ENCODE peak calls at places on chromosomes 16 and 17, in six cellular contexts. F, P, I, Q, V and M are unnamed samples.

GRCh38 chr17:56937688-56938087 is 23.2 kb downstream of the COIL start:
- DNase-seq in F (no peak), P (no peak), I (no peak), Q (peak), V (no peak), M (no peak)

GRCh38 chr17:39996789-39997188 is 16.2 kb downstream of the PSMD3 start:
- DNase-seq in F (no peak), P (no peak), I (no peak), Q (peak), V (no peak), M (no peak)

GRCh38 chr16:3726021-3726687 is 8.8 kb upstream of the TRAP1 start:
- DNase-seq in F (no peak), P (no peak), I (no peak), Q (no peak), V (no peak), M (no peak)

GRCh38 chr17:4307179-4307930 is 43.6 kb upstream of the ANKFY1 start:
- DNase-seq in F (no peak), P (no peak), I (no peak), Q (no peak), V (no peak), M (no peak)

GRCh38 chr17:3959295-3959899 is 4.8 kb downstream of the ATP2A3 start:
- DNase-seq in F (no peak), P (no peak), I (no peak), Q (peak), V (peak), M (no peak)

GRCh38 chr16:23156110-23156509 is 6.9 kb upstream of the USP31 start:
- DNase-seq in F (no peak), P (no peak), I (no peak), Q (no peak), V (no peak), M (no peak)

GRCh38 chr16:709651-710499 is 4.3 kb upstream of the FBXL16 start:
- DNase-seq in F (no peak), P (no peak), I (no peak), Q (peak), V (no peak), M (no peak)

GRCh38 chr17:16491703-16492612 is at the start of gene LRRC75A:
- DNase-seq in F (peak), P (no peak), I (peak), Q (peak), V (no peak), M (peak)

GRCh38 chr16:68825427-68825826 is 17.9 kb upstream of the TANGO6 start:
- DNase-seq in F (no peak), P (no peak), I (no peak), Q (no peak), V (peak), M (no peak)

GRCh38 chr17:213286-214105 is 32.0 kb upstream of the DOC2B start:
- DNase-seq in F (no peak), P (no peak), I (no peak), Q (no peak), V (no peak), M (no peak)

GRCh38 chr17:61488878-61489718 is 36.9 kb downstream of the TBX4 start:
- DNase-seq in F (no peak), P (no peak), I (no peak), Q (no peak), V (peak), M (no peak)

GRCh38 chr17:50206604-50207293 is 5.3 kb upstream of the COL1A1 start:
- DNase-seq in F (no peak), P (no peak), I (peak), Q (peak), V (no peak), M (peak)

GRCh38 chr17:78300962-78301820 is 58.7 kb downstream of the SOCS3 start:
- DNase-seq in F (no peak), P (no peak), I (no peak), Q (no peak), V (no peak), M (no peak)

GRCh38 chr16:64047207-64047606 is 1074.7 kb downstream of the CDH11 start:
- DNase-seq in F (no peak), P (no peak), I (no peak), Q (no peak), V (no peak), M (no peak)

GRCh38 chr16:66326995-66327513 is 39.4 kb upstream of the CDH5 start:
- DNase-seq in F (no peak), P (no peak), I (no peak), Q (peak), V (peak), M (no peak)

GRCh38 chr16:70250748-70251650 is 741 bp downstream of the EXOSC6 start:
- DNase-seq in F (peak), P (no peak), I (peak), Q (no peak), V (peak), M (peak)

GRCh38 chr16:85484337-85485295 is 128.5 kb upstream of the GSE1 start:
- DNase-seq in F (no peak), P (no peak), I (no peak), Q (peak), V (no peak), M (no peak)

GRCh38 chr17:31558748-31559646 is 167.5 kb downstream of the RAB11FIP4 start:
- DNase-seq in F (peak), P (no peak), I (peak), Q (peak), V (peak), M (peak)

GRCh38 chr17:5135726-5136579 is 20.1 kb downstream of the USP6 start:
- DNase-seq in F (no peak), P (no peak), I (peak), Q (no peak), V (no peak), M (no peak)

GRCh38 chr17:60628252-60628889 is 28.4 kb downstream of the PPM1D start:
- DNase-seq in F (no peak), P (no peak), I (no peak), Q (no peak), V (no peak), M (no peak)

GRCh38 chr16:68981971-68982370 is 123.5 kb upstream of the HAS3 start:
- DNase-seq in F (no peak), P (no peak), I (no peak), Q (no peak), V (no peak), M (no peak)

GRCh38 chr16:51994597-51994996 is 552.3 kb downstream of the TOX3 start:
- DNase-seq in F (no peak), P (no peak), I (no peak), Q (no peak), V (peak), M (no peak)

GRCh38 chr16:47037396-47037745 is 63.9 kb upstream of the DNAJA2 start:
- DNase-seq in F (peak), P (no peak), I (no peak), Q (no peak), V (no peak), M (peak)

GRCh38 chr17:56819431-56820145 is 14.1 kb downstream of the C17orf67 start:
- DNase-seq in F (peak), P (peak), I (peak), Q (peak), V (peak), M (peak)

GRCh38 chr17:77909236-77909635 is 49.3 kb upstream of the TNRC6C start:
- DNase-seq in F (no peak), P (no peak), I (no peak), Q (no peak), V (no peak), M (no peak)

GRCh38 chr16:28511031-28511430 is 4.4 kb upstream of the IL27 start:
- DNase-seq in F (no peak), P (no peak), I (no peak), Q (no peak), V (no peak), M (no peak)

GRCh38 chr16:84136331-84137125 is 8.4 kb downstream of the HSDL1 start:
- DNase-seq in F (no peak), P (no peak), I (no peak), Q (no peak), V (no peak), M (no peak)

GRCh38 chr16:16997349-16997748 is 473.4 kb downstream of the XYLT1 start:
- DNase-seq in F (no peak), P (no peak), I (no peak), Q (no peak), V (no peak), M (no peak)

GRCh38 chr17:58324409-58325288 is 3.9 kb downstream of the TSPOAP1 start:
- DNase-seq in F (no peak), P (no peak), I (peak), Q (no peak), V (no peak), M (peak)

GRCh38 chr17:31534223-31534888 is 142.9 kb downstream of the RAB11FIP4 start:
- DNase-seq in F (no peak), P (no peak), I (no peak), Q (no peak), V (no peak), M (no peak)

GRCh38 chr17:18181358-18181757 is 2.3 kb upstream of the ALKBH5 start:
- DNase-seq in F (no peak), P (no peak), I (no peak), Q (no peak), V (no peak), M (no peak)

GRCh38 chr17:28533091-28533670 is 19.2 kb downstream of the UNC119 start:
- DNase-seq in F (no peak), P (no peak), I (no peak), Q (no peak), V (no peak), M (no peak)

GRCh38 chr16:85148959-85149358 is 36.7 kb upstream of the CIBAR2 start:
- DNase-seq in F (no peak), P (no peak), I (no peak), Q (no peak), V (no peak), M (no peak)

GRCh38 chr17:55734128-55734781 is 11.6 kb upstream of the TMEM100 start:
- DNase-seq in F (no peak), P (no peak), I (no peak), Q (no peak), V (no peak), M (no peak)

GRCh38 chr17:30241051-30241450 is 5.6 kb upstream of the SLC6A4 start:
- DNase-seq in F (no peak), P (no peak), I (peak), Q (no peak), V (no peak), M (no peak)

GRCh38 chr16:77227745-77228144 is 28.5 kb downstream of the SYCE1L start:
- DNase-seq in F (no peak), P (no peak), I (no peak), Q (no peak), V (no peak), M (no peak)

GRCh38 chr17:63356275-63356905 is 89.7 kb downstream of the CYB561 start:
- DNase-seq in F (no peak), P (no peak), I (no peak), Q (no peak), V (no peak), M (no peak)

DNA sequence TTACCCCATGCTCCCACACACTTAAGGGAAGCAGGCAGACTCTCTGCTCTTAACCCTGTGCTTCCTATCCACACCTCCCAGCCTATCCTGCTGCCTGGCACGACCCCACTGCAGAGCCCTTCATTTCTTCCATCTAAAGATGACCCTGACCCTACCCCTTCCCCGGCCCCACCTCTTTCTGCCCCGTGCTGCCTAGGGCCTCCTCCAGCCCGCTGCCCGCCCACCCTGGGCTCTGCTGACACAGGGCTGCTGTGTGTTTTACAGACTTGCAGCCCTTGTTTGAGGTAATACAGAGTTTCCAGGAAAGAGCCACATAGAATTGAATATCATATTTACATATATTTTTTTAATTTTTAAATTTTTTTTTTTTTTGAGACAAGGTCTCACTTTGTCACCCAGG is 42.0 kb downstream of the MEOX1 start:
- DNase-seq in F (no peak), P (no peak), I (no peak), Q (no peak), V (no peak), M (no peak)
- TF ChIP-seq POLR2AphosphoS5 in F (no peak), P (no peak), I (no peak), Q (no peak), V (no peak), M (no peak)

DNA sequence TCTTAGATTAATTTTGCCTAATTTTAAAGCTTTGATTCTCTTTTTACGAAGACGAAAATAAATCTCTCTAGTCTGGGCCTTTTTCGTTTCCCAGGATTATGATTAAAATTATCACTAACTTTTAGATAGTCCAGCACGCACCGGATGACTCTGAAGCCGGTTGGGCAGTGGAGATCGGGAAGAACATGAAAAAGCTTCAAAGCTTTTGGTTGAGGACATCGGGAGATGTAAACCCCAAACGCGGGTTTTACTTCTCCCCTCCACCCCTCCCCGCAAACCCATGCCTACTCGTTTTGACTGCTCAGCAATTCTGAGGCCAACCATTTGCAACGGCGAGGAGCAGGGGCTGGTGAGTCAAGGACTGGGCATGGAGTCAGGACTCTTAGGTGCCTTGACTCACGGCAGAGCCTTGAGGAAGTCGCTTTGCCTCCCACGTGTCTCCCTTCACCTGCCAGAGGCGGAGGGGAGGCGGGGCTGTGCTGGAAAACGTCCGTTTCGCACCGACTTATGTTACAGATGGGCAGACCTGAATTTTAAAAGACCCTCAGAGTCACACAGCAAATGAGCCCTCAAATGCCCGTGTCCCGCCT is 989 bp upstream of the DUSP14 start:
- DNase-seq in F (peak), P (no peak), I (no peak), Q (peak), V (peak), M (peak)
- TF ChIP-seq POLR2A in F (peak), P (no peak), I (no peak), Q (no peak), V (no peak), M (no peak)

GRCh38 chr17:38864636-38865398 is 5.0 kb upstream of the LASP1 start:
- DNase-seq in F (no peak), P (no peak), I (no peak), Q (no peak), V (peak), M (no peak)

GRCh38 chr17:38869647-38870258 is at the start of gene LASP1:
- DNase-seq in F (peak), P (peak), I (peak), Q (peak), V (peak), M (peak)

GRCh38 chr17:38868095-38868967 is 1.5 kb upstream of the LASP1 start:
- DNase-seq in F (no peak), P (peak), I (no peak), Q (no peak), V (peak), M (no peak)

GRCh38 chr17:38868968-38869646 is 751 bp upstream of the LASP1 start:
- DNase-seq in F (no peak), P (peak), I (peak), Q (peak), V (peak), M (no peak)

GRCh38 chr17:38867179-38867994 is 2.5 kb upstream of the LASP1 start:
- DNase-seq in F (no peak), P (peak), I (peak), Q (peak), V (peak), M (no peak)
- TF ChIP-seq TAF1 in F (no peak), P (no peak), I (no peak), Q (no peak), V (no peak), M (no peak)

GRCh38 chr17:80577876-80578275 is 33.2 kb downstream of the RPTOR start:
- DNase-seq in F (no peak), P (no peak), I (no peak), Q (peak), V (no peak), M (no peak)

GRCh38 chr17:80574496-80574895 is 29.9 kb downstream of the RPTOR start:
- DNase-seq in F (no peak), P (no peak), I (no peak), Q (no peak), V (no peak), M (no peak)

GRCh38 chr17:80569936-80570335 is 25.3 kb downstream of the RPTOR start:
- DNase-seq in F (no peak), P (no peak), I (no peak), Q (no peak), V (no peak), M (no peak)

DNA sequence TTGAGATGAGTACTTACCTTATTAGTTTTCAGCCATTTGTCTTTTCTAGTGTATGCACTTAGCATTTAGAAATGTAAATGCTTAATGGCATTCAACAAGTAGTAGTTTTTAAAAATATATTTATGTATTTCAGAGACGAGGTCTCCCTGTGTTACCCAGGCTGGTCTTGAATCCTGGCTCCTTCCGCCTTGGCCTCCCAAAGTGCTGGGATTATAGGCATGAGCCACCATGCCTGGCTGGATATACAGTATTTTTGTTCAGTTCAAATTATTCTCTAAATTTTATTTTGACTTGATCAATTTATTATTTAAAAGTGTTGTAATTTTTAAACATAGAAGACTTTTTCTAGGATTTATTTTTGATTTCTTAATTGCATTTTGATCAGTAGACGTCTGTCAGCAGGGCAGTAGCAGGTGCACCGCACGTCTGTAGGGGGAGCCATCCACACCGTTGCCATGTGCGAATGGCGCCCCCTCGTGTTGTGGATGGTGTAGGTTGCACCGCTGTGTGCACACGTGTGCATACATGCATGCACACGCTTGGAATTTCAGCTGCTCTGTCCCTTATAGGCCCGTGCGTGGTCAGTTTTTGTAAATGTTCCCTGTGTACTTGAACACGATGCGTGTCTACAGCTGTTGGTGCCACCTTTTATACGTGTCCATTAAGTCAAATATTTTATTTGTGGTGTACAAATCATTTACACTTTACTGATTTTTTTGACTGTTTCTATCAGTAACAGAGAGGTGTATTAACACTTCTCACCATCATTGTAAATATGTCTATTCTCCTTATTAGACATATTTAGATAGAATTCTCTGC is 30.6 kb downstream of the RPTOR start:
- DNase-seq in F (peak), P (peak), I (peak), Q (peak), V (peak), M (peak)
- TF ChIP-seq POLR2AphosphoS5 in F (no peak), P (no peak), I (peak), Q (no peak), V (no peak), M (no peak)

GRCh38 chr17:7845359-7846062 is 9.4 kb upstream of the TMEM88 start:
- DNase-seq in F (no peak), P (no peak), I (no peak), Q (no peak), V (no peak), M (no peak)

GRCh38 chr17:7846063-7846735 is 8.7 kb upstream of the TMEM88 start:
- DNase-seq in F (no peak), P (no peak), I (no peak), Q (no peak), V (no peak), M (no peak)

GRCh38 chr17:7843536-7844291 is 9.7 kb downstream of the KDM6B start:
- DNase-seq in F (peak), P (peak), I (peak), Q (peak), V (peak), M (peak)

GRCh38 chr17:7842950-7843535 is 9.0 kb downstream of the KDM6B start:
- DNase-seq in F (no peak), P (no peak), I (peak), Q (no peak), V (peak), M (no peak)

DNA sequence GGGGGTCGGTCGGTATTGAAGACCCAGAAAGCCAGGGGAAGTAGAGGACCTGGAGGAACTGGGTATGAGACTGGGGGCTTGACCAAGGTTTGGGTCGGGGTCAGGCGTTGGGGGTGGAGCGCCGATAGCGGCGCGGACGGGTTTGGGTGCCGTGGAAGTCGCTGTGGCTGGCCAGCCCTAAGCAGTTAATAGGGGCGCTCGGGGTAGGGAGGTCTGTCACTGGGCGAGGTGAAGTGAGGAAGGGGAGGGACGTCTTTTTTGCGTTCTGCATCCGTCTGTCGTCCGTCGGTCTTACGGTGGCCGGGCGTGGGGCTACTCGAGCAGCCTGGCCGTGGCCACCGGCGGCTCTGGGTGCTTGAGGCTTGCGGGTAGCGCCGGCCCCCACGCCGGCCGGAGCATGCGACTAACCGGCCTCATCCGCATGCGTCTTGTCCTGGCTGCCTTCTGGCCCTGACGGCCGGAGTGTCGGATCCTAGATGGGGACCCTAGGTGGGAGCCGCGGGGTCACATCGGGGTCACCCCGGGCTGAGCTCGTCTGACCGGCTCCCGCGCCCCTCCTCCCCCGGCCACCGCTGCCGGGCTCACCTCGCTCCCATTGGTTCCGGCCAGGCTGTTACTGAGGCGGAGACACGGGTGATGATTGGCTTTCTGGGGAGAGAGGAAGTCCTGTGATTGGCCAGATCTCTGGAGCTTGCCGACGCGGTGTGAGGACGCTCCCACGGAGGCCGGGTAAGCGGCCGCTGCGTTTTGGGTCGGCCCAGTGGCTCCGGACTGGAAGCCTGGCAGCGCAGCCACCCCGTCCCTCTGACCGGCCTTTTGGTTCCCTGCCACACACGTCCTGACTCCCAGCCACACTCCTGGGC is 10.3 kb upstream of the TMEM88 start:
- DNase-seq in F (peak), P (peak), I (peak), Q (peak), V (peak), M (peak)
- TF ChIP-seq POLR2A in F (peak), P (peak), I (no peak), Q (peak), V (peak), M (peak)

GRCh38 chr17:72931163-72931562 is 161.3 kb downstream of the SLC39A11 start:
- DNase-seq in F (peak), P (peak), I (no peak), Q (no peak), V (no peak), M (peak)
- TF ChIP-seq TAF1 in F (no peak), P (no peak), I (no peak), Q (no peak), V (no peak), M (no peak)